ENCODE peak calls at places on chromosomes 12 and 14, in five cellular contexts. X is H7; J is HTR-8/SVneo; O is stimulated activated naive B cell treated with anti-CD40 and anti-IgM and Interleukin-4, amounts not matched to agents 10 μg/mL and 1 μg/mL and 100 μg/mL, for 72 hours; Z is activated CD4-positive, CD25-positive, alpha-beta regulatory T cell. I is an unnamed sample.
A peak's percentile ranks its signal among the peaks of the same experiment; 100 is the strongest.

GRCh38 chr14:59283380-59283779 is 94.9 kb downstream of the DAAM1 start:
- DNase-seq in X (no peak), J (no peak), O (no peak), Z (no peak), I (no peak)

GRCh38 chr14:94936411-94936892 is 166.5 kb upstream of the GSC start:
- DNase-seq in X (peak; percentile 55), J (no peak), O (no peak), Z (no peak), I (no peak)

GRCh38 chr12:988616-989015 is 2.4 kb upstream of the ERC1 start:
- DNase-seq in X (no peak), J (no peak), O (no peak), Z (no peak), I (no peak)

GRCh38 chr12:62631531-62632520 is 165.2 kb downstream of the MON2 start:
- DNase-seq in X (peak; percentile 90), J (peak; percentile 83), O (peak; percentile 8), Z (no peak), I (peak; percentile 73)

GRCh38 chr12:105206686-105207374 is 29.1 kb downstream of the APPL2 start:
- DNase-seq in X (no peak), J (no peak), O (no peak), Z (no peak), I (no peak)

GRCh38 chr12:98256830-98257229 is 258.6 kb upstream of the TMPO start:
- DNase-seq in X (peak; percentile 22), J (no peak), O (no peak), Z (no peak), I (no peak)

GRCh38 chr12:100718212-100718611 is 76.4 kb upstream of the ANO4 start:
- DNase-seq in X (no peak), J (no peak), O (no peak), Z (no peak), I (no peak)

GRCh38 chr12:52969828-52970569 is 21.1 kb downstream of the KRT18 start:
- DNase-seq in X (no peak), J (peak; percentile 52), O (no peak), Z (no peak), I (no peak)

GRCh38 chr12:79848321-79848720 is 86.6 kb downstream of the PPP1R12A start:
- DNase-seq in X (no peak), J (no peak), O (no peak), Z (no peak), I (no peak)

GRCh38 chr12:45415393-45415817 is 199.5 kb downstream of the ANO6 start:
- DNase-seq in X (no peak), J (peak; percentile 88), O (peak; percentile 35), Z (no peak), I (peak; percentile 54)

I was measured in GM10248.